ENCODE peak calls at places on chromosomes 16 and 17, in seven cellular contexts. Q is HCT116, B is GM23338, X is HepG2, M is Panc1, Z is GM12878, E is upper lobe of left lung. S is an unnamed sample.
A peak's percentile ranks its signal among the peaks of the same experiment; 100 is the strongest.

GRCh38 chr17:73291260-73291801 is 20.5 kb downstream of the CDC42EP4 start:
- ATAC-seq in Q (peak; percentile 83), E (peak; percentile 78), M (peak; percentile 75), X (no peak), Z (peak; percentile 95), B (no peak), S (peak; percentile 58)

GRCh38 chr16:82796047-82796446 is 169.3 kb downstream of the CDH13 start:
- ATAC-seq in Q (no peak), X (no peak), B (no peak), E (no peak), Z (no peak), M (no peak), S (no peak)

GRCh38 chr17:50911450-50911849 is 45.3 kb upstream of the TOB1 start:
- ATAC-seq in E (no peak), M (no peak), Z (no peak), X (no peak), Q (no peak), B (no peak), S (no peak)

GRCh38 chr16:20799599-20799998 is 6.7 kb downstream of the ERI2 start:
- ATAC-seq in X (no peak), B (no peak), Q (no peak), M (no peak), E (no peak), Z (peak; percentile 42), S (no peak)

GRCh38 chr16:25009822-25010221 is 5.3 kb downstream of the ARHGAP17 start:
- ATAC-seq in M (no peak), B (no peak), X (no peak), E (peak; percentile 68), Q (no peak), Z (peak; percentile 7), S (no peak)

GRCh38 chr17:2905269-2905668 is 109.0 kb downstream of the RAP1GAP2 start:
- ATAC-seq in E (no peak), Z (no peak), B (no peak), Q (no peak), M (no peak), X (no peak), S (no peak)

GRCh38 chr17:28507567-28508195 is 1.5 kb downstream of the FOXN1 start:
- ATAC-seq in E (no peak), X (peak; percentile 21), M (peak; percentile 20), B (peak; percentile 93), Q (no peak), Z (no peak), S (no peak)

GRCh38 chr17:43908111-43908721 is 880 bp upstream of the MPP2 start:
- ATAC-seq in E (no peak), Z (peak; percentile 50), B (peak; percentile 29), X (no peak), Q (peak; percentile 70), M (peak; percentile 47), S (peak; percentile 77)

GRCh38 chr17:1979182-1979980 is 45.8 kb downstream of the RTN4RL1 start:
- ATAC-seq in E (peak; percentile 34), M (no peak), X (peak; percentile 34), B (no peak), Z (no peak), Q (no peak), S (no peak)

GRCh38 chr16:53992057-53992378 is 288.1 kb downstream of the FTO start:
- ATAC-seq in Z (no peak), X (peak; percentile 42), Q (no peak), M (no peak), E (no peak), B (no peak), S (no peak)

GRCh38 chr16:35598696-35599332 is 2139.4 kb downstream of the TP53TG3F start:
- ATAC-seq in Z (peak; percentile 72), B (no peak), E (no peak), X (no peak), M (no peak), Q (peak; percentile 96), S (no peak)

GRCh38 chr16:56616608-56617211 is 8.3 kb downstream of the MT2A start:
- ATAC-seq in Z (no peak), B (peak; percentile 51), Q (no peak), E (peak; percentile 25), M (no peak), X (no peak), S (no peak)

GRCh38 chr17:74532115-74532514 is 840 bp upstream of the CD300LB start:
- ATAC-seq in M (peak; percentile 42), B (peak; percentile 85), Q (no peak), E (peak; percentile 85), X (no peak), Z (peak; percentile 61), S (peak; percentile 58)

GRCh38 chr17:2174471-2175293 is 119.8 kb downstream of the HIC1 start:
- ATAC-seq in Z (no peak), B (peak; percentile 42), E (peak; percentile 68), X (peak; percentile 87), M (no peak), Q (no peak), S (peak; percentile 51)

GRCh38 chr17:28154242-28154641 is 111.8 kb downstream of the NLK start:
- ATAC-seq in Z (no peak), B (no peak), X (no peak), M (no peak), E (no peak), Q (no peak), S (no peak)

GRCh38 chr17:38511126-38512108 is 83.2 kb downstream of the ARHGAP23 start:
- ATAC-seq in Q (no peak), X (no peak), Z (no peak), E (no peak), B (peak; percentile 3), M (no peak), S (no peak)

GRCh38 chr17:4678448-4679026 is 25.4 kb downstream of the PELP1 start:
- ATAC-seq in Z (no peak), X (no peak), M (peak; percentile 86), E (no peak), B (no peak), Q (peak; percentile 79), S (no peak)

GRCh38 chr17:13523164-13523563 is 78.6 kb downstream of the HS3ST3A1 start:
- ATAC-seq in Q (no peak), E (no peak), Z (no peak), M (no peak), X (no peak), B (no peak), S (no peak)

GRCh38 chr17:59221159-59221847 is 992 bp downstream of the GDPD1 start:
- ATAC-seq in X (peak; percentile 71), Z (no peak), B (no peak), Q (no peak), E (peak; percentile 42), M (no peak), S (no peak)

GRCh38 chr17:57092779-57093178 is 7.7 kb downstream of the AKAP1 start:
- ATAC-seq in B (no peak), M (no peak), Z (no peak), Q (no peak), E (no peak), X (no peak), S (peak; percentile 68)
- TF ChIP-seq POLR2AphosphoS5 in B (no peak), M (no peak), Z (no peak), Q (no peak), E (no peak), X (no peak), S (peak; percentile 89)

GRCh38 chr17:19707728-19708221 is 8.6 kb downstream of the SLC47A2 start:
- ATAC-seq in M (no peak), B (no peak), Z (no peak), X (no peak), Q (no peak), E (peak; percentile 6), S (no peak)
- TF ChIP-seq POLR2AphosphoS5 in M (no peak), B (no peak), Z (no peak), X (no peak), Q (no peak), E (no peak), S (no peak)

GRCh38 chr16:84896847-84897246 is 77.1 kb downstream of the CRISPLD2 start:
- ATAC-seq in Q (peak; percentile 42), Z (no peak), B (peak; percentile 80), E (no peak), X (no peak), M (no peak), S (no peak)

GRCh38 chr16:84893849-84894599 is 74.2 kb downstream of the CRISPLD2 start:
- ATAC-seq in Z (peak; percentile 82), B (no peak), X (peak; percentile 72), Q (no peak), E (no peak), M (no peak), S (no peak)

GRCh38 chr16:84892097-84892496 is 72.3 kb downstream of the CRISPLD2 start:
- ATAC-seq in X (no peak), E (no peak), B (no peak), Z (no peak), M (no peak), Q (no peak), S (no peak)

GRCh38 chr16:84893467-84893848 is 73.7 kb downstream of the CRISPLD2 start:
- ATAC-seq in Q (no peak), B (no peak), X (peak; percentile 24), Z (peak; percentile 51), E (no peak), M (no peak), S (no peak)

DNA sequence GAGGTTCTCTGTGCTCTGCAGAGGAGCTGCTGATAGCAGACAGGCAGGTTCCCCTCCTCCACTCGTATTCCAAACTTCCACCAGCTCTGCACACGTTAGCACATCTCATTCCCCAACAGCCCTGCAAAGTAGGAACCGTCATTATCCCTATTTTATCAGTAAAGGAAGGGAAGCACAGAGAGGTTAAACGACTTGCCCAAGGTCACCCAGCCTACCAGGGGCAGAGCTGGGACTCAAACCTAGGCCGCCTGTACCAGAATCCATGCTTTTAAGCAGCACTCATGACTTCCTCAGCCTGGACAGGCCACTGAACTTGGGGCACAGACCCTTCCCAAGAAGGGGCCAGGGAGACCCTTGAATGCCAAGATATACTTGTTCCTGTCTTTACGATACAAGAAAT is 75.2 kb downstream of the CRISPLD2 start:
- ATAC-seq in Z (no peak), Q (no peak), E (no peak), X (no peak), M (no peak), B (no peak), S (no peak)
- TF ChIP-seq POLR2AphosphoS5 in Z (no peak), Q (no peak), E (no peak), X (no peak), M (no peak), B (no peak), S (no peak)

GRCh38 chr17:35774499-35774898 is 13.8 kb downstream of the C17orf50 start:
- ATAC-seq in Q (no peak), E (peak; percentile 50), M (no peak), Z (no peak), B (peak; percentile 36), X (no peak), S (peak; percentile 83)
- TF ChIP-seq POLR2AphosphoS5 in Q (no peak), E (no peak), M (no peak), Z (no peak), B (no peak), X (no peak), S (peak; percentile 78)

GRCh38 chr17:78176548-78177025 is 8.2 kb downstream of the SYNGR2 start:
- ATAC-seq in X (peak; percentile 58), B (peak; percentile 76), M (peak; percentile 67), E (peak; percentile 51), Z (peak; percentile 68), Q (peak; percentile 78), S (no peak)
- TF ChIP-seq POLR2AphosphoS5 in X (no peak), B (peak; percentile 27), M (peak; percentile 65), E (no peak), Z (peak; percentile 75), Q (peak; percentile 50), S (peak; percentile 23)

GRCh38 chr17:76272541-76273434 is 7.6 kb downstream of the UBALD2 start:
- ATAC-seq in Q (peak; percentile 3), Z (peak; percentile 11), B (peak; percentile 2), E (no peak), M (no peak), X (peak; percentile 4), S (peak; percentile 18)
- TF ChIP-seq POLR2AphosphoS5 in Q (no peak), Z (peak; percentile 6), B (no peak), E (no peak), M (no peak), X (no peak), S (no peak)